ENCODE peak calls at places on chromosomes 11 and 22, in five cellular contexts. Q is sigmoid colon, C is A549, T is A673, B is GM12865. F is an unnamed sample.

GRCh38 chr11:94459576-94459975 is 34.1 kb downstream of the MRE11 start:
- DNase-seq in C (no peak), B (no peak), Q (no peak), T (no peak), F (no peak)

GRCh38 chr22:32446321-32446720 is 17.9 kb downstream of the BPIFC start:
- DNase-seq in B (no peak), T (no peak), C (no peak), Q (no peak), F (no peak)

GRCh38 chr11:78647986-78648875 is 73.6 kb upstream of the NARS2 start:
- DNase-seq in C (no peak), B (no peak), T (no peak), Q (no peak), F (peak)

GRCh38 chr11:6229911-6230310 is 4.5 kb downstream of the FHIP1B start:
- DNase-seq in B (peak), Q (no peak), C (no peak), T (no peak), F (no peak)

GRCh38 chr11:60872124-60872951 is 5.0 kb downstream of the ZP1 start:
- DNase-seq in B (no peak), C (no peak), T (no peak), Q (peak), F (no peak)

GRCh38 chr22:49429066-49429465 is 398.6 kb downstream of the BRD1 start:
- DNase-seq in B (no peak), T (no peak), Q (no peak), C (no peak), F (peak)

GRCh38 chr11:125995313-125995712 is 49.5 kb downstream of the VSIG10L2 start:
- DNase-seq in T (peak), C (no peak), Q (no peak), B (peak), F (no peak)

GRCh38 chr22:33605686-33606085 is 314.6 kb downstream of the LARGE1 start:
- DNase-seq in Q (no peak), T (no peak), C (no peak), B (no peak), F (no peak)

GRCh38 chr11:45216031-45216430 is 69.6 kb downstream of the PRDM11 start:
- DNase-seq in T (no peak), B (no peak), Q (peak), C (no peak), F (no peak)

GRCh38 chr11:68998390-68998911 is 14.6 kb downstream of the MRGPRF start:
- DNase-seq in Q (peak), T (peak), C (no peak), B (no peak), F (no peak)

GRCh38 chr11:119594639-119595249 is 134.3 kb downstream of the NECTIN1 start:
- DNase-seq in T (no peak), C (no peak), Q (no peak), B (no peak), F (no peak)

GRCh38 chr22:41181349-41182241 is 23.5 kb upstream of the L3MBTL2 start:
- DNase-seq in T (no peak), C (no peak), Q (no peak), B (no peak), F (peak)

GRCh38 chr22:23218867-23219251 is 38.5 kb downstream of the BCR start:
- DNase-seq in Q (no peak), B (peak), T (peak), C (no peak), F (peak)

GRCh38 chr11:32331792-32332191 is 103.5 kb downstream of the WT1 start:
- DNase-seq in Q (no peak), B (no peak), T (no peak), C (no peak), F (no peak)

GRCh38 chr11:111422494-111423249 is 43.6 kb upstream of the POU2AF1 start:
- DNase-seq in T (peak), B (peak), Q (peak), C (peak), F (no peak)

GRCh38 chr22:23520875-23521441 is 59.1 kb downstream of the IGLL1 start:
- DNase-seq in C (peak), Q (peak), B (no peak), T (peak), F (no peak)

GRCh38 chr22:39241632-39242388 is 3.0 kb downstream of the PDGFB start:
- DNase-seq in Q (no peak), T (no peak), C (no peak), B (no peak), F (no peak)

GRCh38 chr11:14119357-14119756 is 156.8 kb downstream of the SPON1 start:
- DNase-seq in T (no peak), Q (no peak), C (no peak), B (no peak), F (no peak)

GRCh38 chr22:37970864-37971263 is 13.5 kb downstream of the SOX10 start:
- DNase-seq in B (no peak), T (no peak), Q (no peak), C (no peak), F (no peak)

GRCh38 chr22:48757581-48757980 is 1070.1 kb downstream of the BRD1 start:
- DNase-seq in B (no peak), T (no peak), C (no peak), Q (peak), F (no peak)

GRCh38 chr11:44519989-44520737 is 45.3 kb upstream of the CD82 start:
- DNase-seq in C (no peak), B (no peak), T (no peak), Q (peak), F (no peak)

GRCh38 chr11:87141980-87142514 is 104.3 kb downstream of the TMEM135 start:
- DNase-seq in C (no peak), T (no peak), B (no peak), Q (no peak), F (no peak)

GRCh38 chr22:40235418-40235817 is 57.7 kb downstream of the TNRC6B start:
- DNase-seq in T (peak), Q (no peak), C (no peak), B (no peak), F (no peak)

DNA sequence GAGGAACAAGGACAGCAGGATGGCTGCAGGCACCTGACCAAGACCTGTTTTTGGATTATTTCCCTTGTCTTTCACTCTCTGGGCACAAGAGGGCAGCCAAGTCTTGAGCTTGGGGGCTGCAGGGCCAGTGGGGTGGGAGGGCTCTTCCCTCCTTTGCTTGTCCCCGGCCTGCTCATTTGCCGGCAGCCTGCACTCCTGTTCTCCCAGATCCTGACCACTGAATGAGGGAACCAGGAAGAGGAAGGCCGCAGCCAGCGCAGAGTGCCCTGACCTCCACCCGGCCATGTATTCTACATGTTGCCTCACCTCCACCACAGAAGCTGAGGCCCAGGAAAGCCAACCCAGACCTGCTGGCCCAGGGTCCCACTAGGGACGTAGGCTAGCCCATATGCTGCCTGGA is 15.5 kb upstream of the NNMT start:
- DNase-seq in C (peak), T (peak), B (peak), Q (peak), F (peak)
- TF ChIP-seq CTCF in C (peak), T (peak), B (peak), Q (peak), F (peak)

DNA sequence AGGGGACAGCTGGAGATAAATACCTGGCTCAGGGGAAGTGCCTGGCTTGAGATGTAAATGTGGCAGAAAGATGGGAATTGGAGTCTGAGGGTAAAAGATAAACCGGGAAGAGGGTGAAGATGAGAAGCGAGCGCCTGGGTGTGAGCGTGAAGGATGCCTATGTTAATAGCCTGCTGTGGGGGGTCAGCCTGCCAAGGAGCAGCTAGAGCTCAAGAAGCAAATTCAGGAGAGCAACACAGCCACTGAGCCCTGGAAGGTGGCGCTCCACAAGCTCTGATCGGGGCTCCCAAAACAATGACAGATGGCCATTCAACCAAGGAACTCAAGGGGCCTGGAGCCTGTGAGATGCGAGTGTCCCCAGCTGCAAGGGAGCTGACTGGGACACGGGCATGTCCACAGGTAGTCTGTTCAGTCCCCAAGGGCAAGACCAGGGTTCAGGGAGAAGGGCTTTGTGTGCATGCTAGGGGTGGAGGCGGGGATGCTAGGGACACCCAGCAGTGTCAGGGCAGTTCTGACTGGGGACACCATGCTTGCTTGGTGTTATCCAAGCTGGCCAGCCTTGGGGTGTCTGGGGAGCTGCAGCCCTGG is 2.8 kb downstream of the GSC2 start:
- DNase-seq in C (no peak), Q (no peak), B (no peak), T (no peak), F (no peak)
- TF ChIP-seq CTCF in C (no peak), Q (no peak), B (no peak), T (no peak), F (no peak)

GRCh38 chr22:43637267-43637666 is 174.8 kb downstream of the EFCAB6 start:
- DNase-seq in T (no peak), B (no peak), C (no peak), Q (no peak), F (peak)

GRCh38 chr22:43637861-43638260 is 174.2 kb downstream of the EFCAB6 start:
- DNase-seq in C (no peak), Q (no peak), B (no peak), T (no peak), F (peak)

GRCh38 chr22:43636086-43636485 is 176.0 kb downstream of the EFCAB6 start:
- DNase-seq in C (no peak), T (no peak), Q (no peak), B (no peak), F (peak)

GRCh38 chr22:43642319-43642718 is 169.8 kb downstream of the EFCAB6 start:
- DNase-seq in T (no peak), B (no peak), Q (no peak), C (no peak), F (peak)

DNA sequence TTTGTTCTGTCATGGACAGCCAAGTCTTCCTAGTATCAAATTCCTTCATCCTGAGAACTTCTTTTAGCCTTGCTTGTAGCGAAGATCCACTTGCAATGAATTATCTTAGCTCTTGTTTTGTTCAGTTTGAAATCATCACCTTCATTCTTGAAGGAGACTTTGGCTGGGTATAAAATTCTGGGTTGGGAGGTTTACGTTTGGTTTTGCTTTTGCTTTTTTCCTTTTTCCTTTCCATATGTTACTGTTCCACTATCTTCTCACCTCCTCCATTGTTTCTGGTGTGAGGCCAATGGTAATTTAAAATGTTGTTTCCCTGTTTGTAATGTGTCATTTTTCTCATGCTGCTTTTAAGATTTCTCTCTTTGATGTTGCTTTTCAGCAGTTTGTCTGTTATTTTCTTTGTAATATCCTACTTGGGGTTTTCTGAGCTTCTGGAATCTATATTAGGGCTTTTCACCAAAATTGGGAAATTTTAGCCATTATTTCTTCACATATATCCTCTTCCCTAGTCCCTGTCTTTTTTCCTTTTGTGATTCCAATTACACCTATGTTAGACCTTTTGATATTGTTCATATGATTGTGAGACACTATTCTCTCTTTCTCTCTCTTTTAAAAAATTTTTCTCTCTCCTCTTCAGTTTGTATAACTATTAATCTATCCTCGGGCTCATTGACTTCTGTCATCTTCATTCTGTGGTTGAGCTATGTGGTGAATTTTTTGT is 172.7 kb downstream of the EFCAB6 start:
- DNase-seq in B (no peak), C (no peak), Q (no peak), T (no peak), F (no peak)
- TF ChIP-seq CTCF in B (no peak), C (no peak), Q (no peak), T (no peak), F (no peak)

DNA sequence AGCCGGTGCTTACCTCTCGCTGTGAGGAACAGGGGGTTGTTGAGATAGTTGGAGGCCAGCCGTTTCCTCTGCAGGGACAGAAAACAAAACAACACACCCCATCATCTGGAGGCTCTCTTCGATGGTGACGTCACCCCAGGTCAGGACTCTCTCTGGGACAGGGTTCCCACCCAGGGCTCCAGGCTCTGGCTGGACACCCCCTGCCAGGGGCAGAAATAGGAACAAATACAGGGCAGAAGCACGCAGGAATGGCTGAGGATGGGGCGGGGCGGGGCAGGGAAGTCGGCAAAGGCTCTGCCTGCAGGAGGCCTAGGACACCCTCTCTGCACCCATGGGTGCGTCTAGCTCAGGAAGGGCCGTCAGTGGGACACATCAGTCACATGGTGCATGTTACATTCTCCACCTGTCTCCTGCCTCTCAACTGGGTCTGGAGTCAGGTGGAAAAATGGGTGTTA is 118.5 kb downstream of the PHF21B start:
- DNase-seq in Q (no peak), C (no peak), T (no peak), B (no peak), F (no peak)
- TF ChIP-seq CTCF in Q (no peak), C (no peak), T (no peak), B (no peak), F (no peak)

DNA sequence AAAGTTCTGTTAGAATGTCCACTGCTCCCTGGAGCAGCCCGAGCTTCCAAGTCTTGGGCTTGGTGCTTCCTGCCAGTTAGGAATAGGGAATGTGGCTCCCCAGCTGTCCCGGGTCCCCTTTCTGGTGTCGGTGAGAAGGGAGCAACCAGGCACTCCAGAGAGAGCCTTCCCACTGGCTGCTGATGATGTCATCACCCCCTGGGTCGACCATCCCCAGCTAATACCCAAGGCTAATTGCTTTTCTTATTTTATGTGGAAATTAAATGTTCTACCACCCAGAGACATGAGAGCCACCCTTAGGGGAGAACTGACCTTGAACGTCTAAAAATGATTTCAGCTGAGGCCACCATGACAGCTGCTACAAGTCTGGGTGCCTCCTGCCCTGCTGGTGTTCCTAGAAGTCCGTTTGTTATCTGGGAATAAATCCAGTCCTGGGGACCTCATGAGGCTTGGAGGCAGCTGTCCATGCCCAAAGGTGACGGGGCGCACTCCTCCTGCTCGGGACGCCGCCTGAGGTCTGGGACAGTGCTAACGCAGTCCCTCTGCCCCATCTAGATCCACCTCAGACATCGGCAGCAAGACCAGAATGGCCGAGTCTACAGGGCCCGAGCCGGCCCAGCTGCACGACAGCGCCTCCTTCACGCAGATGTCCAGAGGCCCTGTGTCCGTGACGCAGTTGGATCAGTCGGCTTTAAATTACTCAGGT is 42.3 kb downstream of the C11orf91 start:
- DNase-seq in B (no peak), Q (no peak), C (no peak), T (peak), F (peak)
- TF ChIP-seq CTCF in B (no peak), Q (no peak), C (no peak), T (no peak), F (no peak)

GRCh38 chr22:43829448-43829821 is 17.3 kb upstream of the EFCAB6 start:
- DNase-seq in B (no peak), Q (peak), T (no peak), C (no peak), F (no peak)

GRCh38 chr22:43827336-43827735 is 15.2 kb upstream of the EFCAB6 start:
- DNase-seq in T (no peak), B (no peak), Q (no peak), C (no peak), F (no peak)

GRCh38 chr22:43828711-43829447 is 16.8 kb upstream of the EFCAB6 start:
- DNase-seq in B (no peak), C (no peak), Q (peak), T (peak), F (no peak)

GRCh38 chr22:43826142-43827093 is 14.3 kb upstream of the EFCAB6 start:
- DNase-seq in T (peak), B (peak), Q (no peak), C (peak), F (peak)

GRCh38 chr22:43827926-43828710 is 16.0 kb upstream of the EFCAB6 start:
- DNase-seq in T (no peak), Q (peak), C (no peak), B (no peak), F (no peak)
- TF ChIP-seq CTCF in T (no peak), Q (no peak), C (no peak), B (no peak), F (no peak)

DNA sequence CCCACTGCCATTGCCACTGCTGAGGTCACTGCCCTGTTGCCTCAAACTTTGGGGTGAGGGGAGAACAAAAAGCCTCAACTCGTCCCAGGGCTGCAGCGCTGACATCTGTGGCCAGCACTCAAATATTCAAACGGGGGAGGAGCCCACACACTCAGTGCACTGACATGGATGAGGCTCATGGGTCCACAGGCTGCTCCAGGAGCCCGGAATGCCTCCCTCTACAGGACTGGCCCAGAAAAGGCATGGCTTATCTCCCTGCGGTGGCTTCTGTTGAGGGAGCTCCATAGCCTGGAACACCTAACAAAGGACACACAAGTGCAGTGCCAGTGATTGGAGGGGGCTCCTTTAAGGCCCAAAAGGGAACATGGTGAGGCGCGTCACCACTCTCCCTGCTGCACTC is 341.1 kb upstream of the LUZP2 start:
- DNase-seq in B (no peak), Q (no peak), T (no peak), C (no peak), F (no peak)
- TF ChIP-seq CTCF in B (no peak), Q (no peak), T (no peak), C (no peak), F (no peak)

F was measured in osteocyte.